ENCODE peak calls at places on chromosomes 2 and 18, in eight cellular contexts. G is cerebellum; F is activated CD4-positive, CD25-positive, alpha-beta regulatory T cell; X is activated CD8-positive, alpha-beta T cell treated with anti-CD3 and anti-CD28 coated beads for 36 hours; C is head of caudate nucleus; R is HL-60; A is astrocyte of the spinal cord; U is activated CD4-positive, alpha-beta T cell treated with anti-CD3 and anti-CD28 coated beads for 48 hours. B is an unnamed sample.
A peak's percentile ranks its signal among the peaks of the same experiment; 100 is the strongest.

GRCh38 chr2:231339318-231339717 is 56.2 kb upstream of the B3GNT7 start:
- DNase-seq in G (no peak), F (no peak), X (no peak), C (no peak), R (peak; percentile 55), A (no peak), U (no peak), B (no peak)

GRCh38 chr2:19104503-19104902 is 253.9 kb downstream of the OSR1 start:
- DNase-seq in G (no peak), F (no peak), X (no peak), C (no peak), R (no peak), A (no peak), U (no peak), B (no peak)

GRCh38 chr2:239264838-239265651 is 135.8 kb downstream of the HDAC4 start:
- DNase-seq in G (no peak), F (no peak), X (peak; percentile 79), C (no peak), R (peak; percentile 66), A (peak; percentile 73), U (peak; percentile 67), B (no peak)

GRCh38 chr2:239112127-239112774 is 264.4 kb downstream of the TWIST2 start:
- DNase-seq in G (no peak), F (no peak), X (no peak), C (no peak), R (no peak), A (no peak), U (no peak), B (no peak)

GRCh38 chr2:239085201-239085992 is 237.5 kb downstream of the TWIST2 start:
- DNase-seq in G (no peak), F (no peak), X (no peak), C (peak; percentile 60), R (no peak), A (no peak), U (no peak), B (no peak)

GRCh38 chr18:77074431-77074830 is 58.2 kb downstream of the MBP start:
- DNase-seq in G (no peak), F (no peak), X (no peak), C (no peak), R (no peak), A (no peak), U (no peak), B (no peak)

GRCh38 chr18:70490008-70490933 is 201.4 kb downstream of the SOCS6 start:
- DNase-seq in G (peak; percentile 56), F (no peak), X (peak; percentile 54), C (peak; percentile 67), R (peak; percentile 42), A (peak; percentile 59), U (peak; percentile 42), B (peak; percentile 90)

GRCh38 chr2:121173112-121173511 is 111.9 kb downstream of the TFCP2L1 start:
- DNase-seq in G (no peak), F (no peak), X (no peak), C (no peak), R (no peak), A (peak; percentile 6), U (no peak), B (no peak)

GRCh38 chr18:69215151-69215550 is 185.5 kb upstream of the DOK6 start:
- DNase-seq in G (peak; percentile 44), F (no peak), X (no peak), C (no peak), R (no peak), A (no peak), U (no peak), B (peak; percentile 73)

GRCh38 chr2:20381457-20381856 is 30.8 kb upstream of the PUM2 start:
- DNase-seq in G (peak; percentile 48), F (no peak), X (no peak), C (peak; percentile 78), R (no peak), A (peak; percentile 82), U (no peak), B (peak; percentile 49)

B was measured in cerebellar cortex.